ENCODE peak calls at places on chromosomes 3 and 15, in eight cellular contexts. Z is GOT3, I is body of pancreas, O is epithelial cell of proximal tubule, E is OCI-M1, J is endothelial cell, M is GM04504, S is anterior cingulate cortex. N is an unnamed sample.

GRCh38 chr15:37740623-37741141 is 193.8 kb upstream of the TMCO5A start:
- DNase-seq in I (no peak), Z (no peak), E (no peak), O (no peak), S (no peak), M (no peak), J (no peak), N (no peak)

GRCh38 chr15:84925906-84926305 is 41.4 kb downstream of the SLC28A1 start:
- DNase-seq in M (no peak), S (no peak), O (no peak), Z (no peak), E (no peak), J (no peak), I (no peak), N (no peak)

GRCh38 chr15:59941612-59942011 is 62.5 kb upstream of the FOXB1 start:
- DNase-seq in J (no peak), E (no peak), Z (no peak), O (no peak), M (no peak), I (no peak), S (no peak), N (peak; percentile 58)

GRCh38 chr15:45885801-45886200 is 251.0 kb downstream of the SQOR start:
- DNase-seq in O (no peak), E (no peak), M (no peak), J (no peak), I (no peak), Z (no peak), S (no peak), N (no peak)

GRCh38 chr3:48899298-48899697 is 616 bp upstream of the SLC25A20 start:
- DNase-seq in O (no peak), M (no peak), S (no peak), Z (no peak), E (peak; percentile 15), J (no peak), I (no peak), N (no peak)

GRCh38 chr3:39065197-39065596 is 13.4 kb downstream of the WDR48 start:
- DNase-seq in E (peak; percentile 86), I (no peak), S (no peak), Z (no peak), M (peak; percentile 6), O (no peak), J (peak; percentile 50), N (peak; percentile 44)

GRCh38 chr15:73190189-73190601 is 137.9 kb downstream of the NEO1 start:
- DNase-seq in S (no peak), E (peak; percentile 88), J (no peak), Z (no peak), O (peak; percentile 6), I (no peak), M (no peak), N (no peak)

GRCh38 chr3:41026394-41027177 is 172.7 kb upstream of the CTNNB1 start:
- DNase-seq in J (peak; percentile 26), S (no peak), Z (no peak), M (no peak), O (peak; percentile 15), E (peak; percentile 87), I (peak; percentile 36), N (peak; percentile 50)

GRCh38 chr3:64049832-64050231 is 26.5 kb upstream of the PSMD6 start:
- DNase-seq in I (no peak), E (no peak), M (no peak), Z (no peak), S (no peak), J (no peak), O (no peak), N (no peak)

GRCh38 chr15:40313531-40314398 is 6.0 kb upstream of the PLCB2 start:
- DNase-seq in Z (no peak), M (no peak), O (no peak), E (peak; percentile 34), I (peak; percentile 89), J (no peak), S (no peak), N (peak; percentile 39)

GRCh38 chr3:99907959-99908544 is 90.4 kb downstream of the CMSS1 start:
- DNase-seq in I (no peak), M (no peak), Z (no peak), O (no peak), S (no peak), E (peak; percentile 37), J (no peak), N (no peak)

GRCh38 chr3:28130836-28131235 is 110.6 kb upstream of the CMC1 start:
- DNase-seq in Z (no peak), M (no peak), I (no peak), J (no peak), E (no peak), O (no peak), S (no peak), N (no peak)

GRCh38 chr3:197256836-197257444 is 41.5 kb downstream of the DLG1 start:
- DNase-seq in E (peak; percentile 61), O (no peak), Z (no peak), S (no peak), I (peak; percentile 52), M (peak; percentile 12), J (peak; percentile 24), N (peak; percentile 45)

GRCh38 chr3:73805435-73805834 is 180.7 kb upstream of the PDZRN3 start:
- DNase-seq in Z (no peak), I (peak; percentile 12), M (no peak), O (no peak), S (no peak), J (no peak), E (no peak), N (no peak)

GRCh38 chr3:36362973-36363372 is 17.3 kb upstream of the STAC start:
- DNase-seq in I (peak; percentile 5), O (peak; percentile 73), S (no peak), Z (no peak), M (no peak), J (no peak), E (peak; percentile 13), N (peak; percentile 63)

GRCh38 chr3:170132335-170132734 is 49.2 kb downstream of the PHC3 start:
- DNase-seq in J (no peak), I (no peak), O (no peak), S (no peak), Z (no peak), M (no peak), E (peak; percentile 30), N (peak; percentile 44)

GRCh38 chr3:159854500-159855124 is 134.0 kb upstream of the IL12A start:
- DNase-seq in M (peak; percentile 81), Z (no peak), I (no peak), S (no peak), E (no peak), J (no peak), O (peak; percentile 99), N (peak; percentile 38)

GRCh38 chr3:129016366-129016724 is 15.2 kb downstream of the EFCC1 start:
- DNase-seq in E (no peak), J (no peak), Z (no peak), M (no peak), O (no peak), I (peak; percentile 36), S (no peak), N (peak; percentile 92)

GRCh38 chr3:149342413-149343340 is 9.2 kb upstream of the TM4SF18 start:
- DNase-seq in I (no peak), O (no peak), E (no peak), Z (no peak), M (peak; percentile 62), J (no peak), S (no peak), N (peak; percentile 25)

GRCh38 chr3:109131276-109131675 is 5.2 kb upstream of the C3orf85 start:
- DNase-seq in Z (no peak), E (no peak), O (no peak), S (no peak), J (no peak), M (no peak), I (no peak), N (no peak)

GRCh38 chr3:119643528-119643927 is 16.9 kb downstream of the POPDC2 start:
- DNase-seq in I (no peak), Z (no peak), M (peak; percentile 76), E (no peak), S (no peak), O (peak; percentile 76), J (no peak), N (no peak)

GRCh38 chr3:149506540-149506939 is 32.0 kb downstream of the TM4SF4 start:
- DNase-seq in S (no peak), I (no peak), J (no peak), E (no peak), M (no peak), Z (no peak), O (no peak), N (no peak)

GRCh38 chr3:42557849-42558248 is 23.9 kb downstream of the SEC22C start:
- DNase-seq in O (no peak), S (no peak), Z (no peak), M (no peak), E (peak; percentile 9), J (no peak), I (no peak), N (peak; percentile 46)

GRCh38 chr3:173396191-173397041 is 1.1 kb upstream of the NLGN1 start:
- DNase-seq in I (peak; percentile 25), J (peak; percentile 6), M (no peak), O (no peak), E (peak; percentile 18), Z (no peak), S (no peak), N (peak; percentile 28)

GRCh38 chr3:38555149-38555840 is 59.2 kb downstream of the EXOG start:
- DNase-seq in J (no peak), O (no peak), S (no peak), Z (no peak), E (no peak), I (peak; percentile 1), M (no peak), N (no peak)

GRCh38 chr15:99442268-99442897 is 123.4 kb upstream of the MEF2A start:
- DNase-seq in O (peak; percentile 92), I (no peak), E (peak; percentile 22), S (no peak), M (peak; percentile 71), J (no peak), Z (peak; percentile 23), N (peak; percentile 41)

GRCh38 chr15:59751552-59752413 is 62.7 kb upstream of the BNIP2 start:
- DNase-seq in Z (no peak), S (no peak), I (no peak), M (no peak), O (no peak), E (peak; percentile 30), J (no peak), N (peak; percentile 55)

GRCh38 chr3:73716418-73716817 is 91.7 kb upstream of the PDZRN3 start:
- DNase-seq in S (no peak), Z (no peak), I (no peak), M (no peak), E (no peak), J (no peak), O (no peak), N (peak; percentile 26)

GRCh38 chr3:14410501-14411165 is 8.2 kb downstream of the SLC6A6 start:
- DNase-seq in J (no peak), M (peak; percentile 88), S (no peak), E (peak; percentile 94), O (peak; percentile 88), Z (peak; percentile 48), I (no peak), N (no peak)

GRCh38 chr3:153242900-153243299 is 80.9 kb downstream of the RAP2B start:
- DNase-seq in S (no peak), Z (no peak), O (no peak), M (no peak), E (no peak), J (no peak), I (no peak), N (no peak)

GRCh38 chr3:70531063-70531657 is 218.7 kb upstream of the MDFIC2 start:
- DNase-seq in M (peak; percentile 3), J (no peak), E (peak; percentile 29), I (no peak), O (no peak), S (no peak), Z (no peak), N (peak; percentile 23)

GRCh38 chr3:197408177-197408957 is 110.0 kb upstream of the DLG1 start:
- DNase-seq in Z (no peak), M (no peak), J (no peak), I (no peak), E (no peak), O (no peak), S (no peak), N (no peak)

GRCh38 chr3:49222002-49222401 is 50.6 kb downstream of the KLHDC8B start:
- DNase-seq in E (no peak), I (no peak), Z (no peak), O (no peak), S (no peak), M (no peak), J (no peak), N (no peak)

N was measured in SW480.